ENCODE peak calls at places on chromosome 1, in eight cellular contexts. A is stimulated activated CD4-positive, alpha-beta T cell treated with anti-CD3 and anti-CD28 coated beads, Interleukin-4, amount 100 ng/mL, for 4 hours; U is glomerular endothelial cell; Z is T1000; O is stomach; V is fibroblast of pulmonary artery; Y is HuH-7; X is lower leg skin. I is an unnamed sample.

GRCh38 chr1:59541891-59542290 is 245.0 kb downstream of the FGGY start:
- DNase-seq in X (no peak), Z (no peak), U (no peak), Y (no peak), A (no peak), O (no peak), V (no peak), I (no peak)

GRCh38 chr1:115183711-115184259 is 94.5 kb upstream of the TSPAN2 start:
- DNase-seq in O (no peak), U (no peak), X (peak; percentile 29), A (no peak), Z (no peak), Y (no peak), V (no peak), I (no peak)

GRCh38 chr1:223739366-223740057 is 27.2 kb downstream of the CAPN2 start:
- DNase-seq in U (no peak), X (no peak), V (no peak), Y (no peak), Z (no peak), O (peak; percentile 65), A (no peak), I (no peak)

GRCh38 chr1:243312962-243313634 is 57.3 kb downstream of the SDCCAG8 start:
- DNase-seq in U (no peak), V (no peak), A (no peak), Z (no peak), Y (no peak), O (no peak), X (no peak), I (no peak)

GRCh38 chr1:53482441-53483153 is 23.4 kb downstream of the DMRTB1 start:
- DNase-seq in V (no peak), O (no peak), Y (no peak), X (no peak), A (no peak), U (no peak), Z (no peak), I (no peak)

GRCh38 chr1:92882817-92883216 is 51.0 kb downstream of the RPL5 start:
- DNase-seq in Y (no peak), O (no peak), A (no peak), Z (no peak), X (no peak), V (no peak), U (no peak), I (no peak)

GRCh38 chr1:1250828-1251284 is 4.3 kb upstream of the C1QTNF12 start:
- DNase-seq in X (no peak), Y (no peak), V (no peak), U (no peak), Z (no peak), A (peak; percentile 55), O (no peak), I (no peak)

GRCh38 chr1:155729031-155729898 is 40.4 kb downstream of the DAP3 start:
- DNase-seq in Y (peak; percentile 43), A (no peak), Z (no peak), X (peak; percentile 31), O (peak; percentile 60), U (peak; percentile 33), V (peak; percentile 85), I (peak; percentile 64)

GRCh38 chr1:89894210-89894668 is 73.4 kb downstream of the LRRC8D start:
- DNase-seq in V (peak; percentile 90), Z (no peak), U (peak; percentile 75), O (no peak), X (no peak), A (no peak), Y (no peak), I (no peak)

GRCh38 chr1:32948905-32949304 is 15.7 kb downstream of the RNF19B start:
- DNase-seq in Z (no peak), V (peak; percentile 17), X (no peak), U (no peak), O (no peak), A (no peak), Y (peak; percentile 52), I (no peak)

GRCh38 chr1:53362270-53362669 is 34.4 kb upstream of the LRP8 start:
- DNase-seq in V (no peak), Y (no peak), Z (no peak), U (no peak), X (no peak), O (no peak), A (no peak), I (no peak)

I was measured in HEK293T.